ENCODE peak calls at places on chromosome 20, in four cellular contexts. G is lung, Z is GM20000, U is endothelial cell. O is an unnamed sample.

GRCh38 chr20:49281059-49281912 is 3.4 kb upstream of the ZNFX1 start:
- DNase-seq in Z (peak), G (no peak), U (peak), O (no peak)

GRCh38 chr20:1434571-1435336 is 31.9 kb downstream of the NSFL1C start:
- DNase-seq in G (peak), Z (peak), U (peak), O (peak)

GRCh38 chr20:60883517-60883916 is 368.5 kb upstream of the CDH4 start:
- DNase-seq in U (no peak), Z (no peak), G (no peak), O (no peak)

GRCh38 chr20:20219016-20219415 is 148.9 kb upstream of the INSM1 start:
- DNase-seq in Z (no peak), G (no peak), U (no peak), O (no peak)

GRCh38 chr20:47227576-47227975 is 128.9 kb downstream of the ZMYND8 start:
- DNase-seq in Z (no peak), G (no peak), U (no peak), O (no peak)

GRCh38 chr20:8443464-8444072 is 311.5 kb downstream of the PLCB1 start:
- DNase-seq in G (no peak), U (no peak), Z (no peak), O (no peak)

GRCh38 chr20:2219481-2220006 is 76.3 kb upstream of the TGM3 start:
- DNase-seq in Z (no peak), G (no peak), U (no peak), O (no peak)

GRCh38 chr20:5400164-5400762 is 83.5 kb upstream of the PROKR2 start:
- DNase-seq in U (peak), Z (no peak), G (no peak), O (no peak)

GRCh38 chr20:21266191-21266536 is 37.0 kb upstream of the XRN2 start:
- DNase-seq in U (no peak), Z (no peak), G (no peak), O (no peak)

GRCh38 chr20:45042978-45043377 is 57.9 kb downstream of the KCNS1 start:
- DNase-seq in G (no peak), U (no peak), Z (no peak), O (no peak)

GRCh38 chr20:10733122-10733521 is 59.3 kb upstream of the JAG1 start:
- DNase-seq in U (no peak), Z (no peak), G (no peak), O (no peak)

GRCh38 chr20:1041845-1042390 is 39.8 kb upstream of the RSPO4 start:
- DNase-seq in G (no peak), Z (no peak), U (no peak), O (no peak)

GRCh38 chr20:57435498-57436222 is 44.5 kb downstream of the RBM38 start:
- DNase-seq in Z (peak), U (no peak), G (peak), O (peak)

GRCh38 chr20:32560989-32561830 is 23.9 kb downstream of the NOL4L start:
- DNase-seq in Z (no peak), G (no peak), U (no peak), O (no peak)

GRCh38 chr20:1489328-1489727 is 1.9 kb downstream of the SIRPB2 start:
- DNase-seq in Z (no peak), U (no peak), G (peak), O (no peak)

GRCh38 chr20:10610266-10610665 is 63.5 kb downstream of the JAG1 start:
- DNase-seq in Z (no peak), U (no peak), G (no peak), O (no peak)